ENCODE peak calls at places on chromosome 19, in ten cellular contexts. T, A, W, G, H, N, P, F, I and J are unnamed samples.
A peak's percentile ranks its signal among the peaks of the same experiment; 100 is the strongest.

GRCh38 chr19:16118489-16119033 is 6.9 kb downstream of the RAB8A start:
- DNase-seq in T (no peak), A (no peak), W (no peak), G (no peak), H (peak; percentile 76), N (no peak), P (no peak), F (no peak), I (no peak), J (no peak)

GRCh38 chr19:40335855-40336700 is 12.1 kb downstream of the C19orf47 start:
- DNase-seq in T (no peak), A (no peak), W (no peak), G (no peak), H (no peak), N (no peak), P (no peak), F (no peak), I (no peak), J (no peak)

GRCh38 chr19:58547323-58548312 is 3.8 kb downstream of the TRIM28 start:
- DNase-seq in T (peak; percentile 59), A (no peak), W (no peak), G (no peak), H (no peak), N (no peak), P (no peak), F (no peak), I (no peak), J (no peak)

GRCh38 chr19:7783991-7784421 is 21.0 kb downstream of the CLEC4M start:
- DNase-seq in T (no peak), A (no peak), W (peak; percentile 90), G (peak; percentile 30), H (no peak), N (peak; percentile 42), P (peak; percentile 50), F (peak; percentile 62), I (no peak), J (no peak)

GRCh38 chr19:23101241-23101640 is 15.6 kb upstream of the ZNF730 start:
- DNase-seq in T (no peak), A (no peak), W (peak; percentile 77), G (no peak), H (no peak), N (no peak), P (no peak), F (no peak), I (no peak), J (no peak)

GRCh38 chr19:39847525-39847924 is 1.3 kb upstream of the FBL start:
- DNase-seq in T (no peak), A (no peak), W (no peak), G (no peak), H (no peak), N (no peak), P (no peak), F (no peak), I (no peak), J (no peak)

GRCh38 chr19:18202759-18203407 is 959 bp downstream of the RAB3A start:
- DNase-seq in T (no peak), A (peak; percentile 55), W (no peak), G (no peak), H (peak; percentile 35), N (peak; percentile 49), P (peak; percentile 34), F (peak; percentile 29), I (no peak), J (no peak)

GRCh38 chr19:15702590-15702930 is 25.3 kb upstream of the OR10H2 start:
- DNase-seq in T (peak; percentile 78), A (peak; percentile 94), W (peak; percentile 65), G (peak; percentile 85), H (peak; percentile 89), N (no peak), P (peak; percentile 83), F (peak; percentile 52), I (peak; percentile 86), J (no peak)

GRCh38 chr19:35931874-35932202 is 4.3 kb upstream of the LRFN3 start:
- DNase-seq in T (no peak), A (no peak), W (no peak), G (no peak), H (no peak), N (no peak), P (no peak), F (no peak), I (no peak), J (no peak)
- TF ChIP-seq CTCF in T (no peak), A (no peak), W (no peak), G (no peak), H (no peak), N (no peak), P (no peak), F (no peak), I (no peak), J (no peak)

DNA sequence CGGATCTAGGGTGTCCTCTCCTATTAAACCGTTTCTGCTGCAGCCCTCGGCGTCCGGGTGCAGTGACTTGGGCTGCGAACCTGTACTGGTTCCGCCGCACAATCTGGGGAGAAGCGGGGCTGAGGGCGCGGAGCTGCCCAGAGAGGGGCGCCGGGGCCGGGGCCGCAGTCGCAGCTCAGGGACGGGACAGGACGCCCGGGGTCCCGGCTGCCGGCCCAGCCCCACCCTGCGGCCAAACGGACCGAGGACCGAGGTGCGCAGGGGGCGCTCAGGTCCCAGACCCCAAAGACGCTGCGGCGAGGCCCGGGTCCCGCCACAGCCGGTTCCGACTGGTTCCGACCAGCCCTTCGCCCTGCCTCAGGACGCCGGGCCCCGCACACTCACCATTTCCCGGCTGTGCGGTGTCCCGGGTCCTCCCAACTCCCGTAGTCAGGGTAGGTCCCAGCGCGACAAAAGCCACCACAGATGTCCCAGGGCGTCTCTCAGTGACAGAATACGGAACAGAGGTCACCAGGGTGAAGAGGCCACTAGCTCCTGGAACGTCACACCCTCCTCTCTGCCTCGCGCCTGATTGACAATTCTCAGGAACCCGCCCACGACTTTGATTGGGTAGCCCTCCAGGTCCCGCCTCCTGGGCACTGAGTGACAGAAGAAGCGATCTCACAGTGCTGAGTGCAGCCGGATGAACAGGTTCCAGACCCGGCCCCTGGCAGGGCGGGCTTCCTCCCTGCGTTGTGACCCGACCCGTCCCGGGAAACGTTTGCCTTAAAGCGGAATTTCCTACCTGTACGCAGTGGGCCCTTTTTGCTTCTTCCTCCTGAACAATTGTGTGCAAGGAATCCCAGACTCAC is at the start of gene ZNF44:
- DNase-seq in T (peak; percentile 99), A (peak; percentile 99), W (peak; percentile 93), G (peak; percentile 99), H (peak; percentile 99), N (peak; percentile 98), P (peak; percentile 99), F (peak; percentile 96), I (peak; percentile 98), J (peak; percentile 68)
- TF ChIP-seq CTCF in T (no peak), A (no peak), W (no peak), G (no peak), H (peak; percentile 31), N (no peak), P (no peak), F (no peak), I (no peak), J (no peak)

GRCh38 chr19:1616396-1616795 is 11.1 kb upstream of the UQCR11 start:
- DNase-seq in T (no peak), A (no peak), W (no peak), G (no peak), H (no peak), N (no peak), P (no peak), F (peak; percentile 82), I (no peak), J (no peak)

GRCh38 chr19:1619094-1619439 is 13.8 kb upstream of the UQCR11 start:
- DNase-seq in T (no peak), A (no peak), W (no peak), G (no peak), H (no peak), N (no peak), P (no peak), F (no peak), I (no peak), J (no peak)

GRCh38 chr19:1616875-1617274 is 11.6 kb upstream of the UQCR11 start:
- DNase-seq in T (no peak), A (no peak), W (no peak), G (no peak), H (no peak), N (no peak), P (no peak), F (no peak), I (no peak), J (no peak)

GRCh38 chr19:1619703-1620102 is 14.4 kb upstream of the UQCR11 start:
- DNase-seq in T (no peak), A (no peak), W (no peak), G (no peak), H (no peak), N (no peak), P (no peak), F (no peak), I (no peak), J (no peak)

GRCh38 chr19:1618157-1619093 is 13.2 kb upstream of the UQCR11 start:
- DNase-seq in T (no peak), A (peak; percentile 51), W (peak; percentile 15), G (no peak), H (peak; percentile 60), N (peak; percentile 83), P (no peak), F (peak; percentile 20), I (no peak), J (no peak)
- TF ChIP-seq CTCF in T (no peak), A (peak; percentile 32), W (peak; percentile 63), G (peak; percentile 23), H (peak; percentile 60), N (peak; percentile 65), P (no peak), F (peak; percentile 30), I (peak; percentile 41), J (peak; percentile 45)

GRCh38 chr19:2080336-2080988 is 15.7 kb downstream of the MOB3A start:
- DNase-seq in T (no peak), A (no peak), W (peak; percentile 54), G (no peak), H (no peak), N (no peak), P (no peak), F (no peak), I (no peak), J (no peak)

GRCh38 chr19:2084993-2085720 is 11.0 kb downstream of the MOB3A start:
- DNase-seq in T (peak; percentile 87), A (peak; percentile 73), W (peak; percentile 8), G (peak; percentile 65), H (peak; percentile 88), N (no peak), P (peak; percentile 64), F (peak; percentile 60), I (peak; percentile 87), J (no peak)

GRCh38 chr19:2079865-2080301 is 16.2 kb downstream of the MOB3A start:
- DNase-seq in T (no peak), A (no peak), W (no peak), G (no peak), H (no peak), N (no peak), P (no peak), F (no peak), I (no peak), J (no peak)

GRCh38 chr19:2081873-2082810 is 14.0 kb downstream of the MOB3A start:
- DNase-seq in T (no peak), A (no peak), W (no peak), G (no peak), H (peak; percentile 64), N (no peak), P (no peak), F (no peak), I (no peak), J (no peak)

DNA sequence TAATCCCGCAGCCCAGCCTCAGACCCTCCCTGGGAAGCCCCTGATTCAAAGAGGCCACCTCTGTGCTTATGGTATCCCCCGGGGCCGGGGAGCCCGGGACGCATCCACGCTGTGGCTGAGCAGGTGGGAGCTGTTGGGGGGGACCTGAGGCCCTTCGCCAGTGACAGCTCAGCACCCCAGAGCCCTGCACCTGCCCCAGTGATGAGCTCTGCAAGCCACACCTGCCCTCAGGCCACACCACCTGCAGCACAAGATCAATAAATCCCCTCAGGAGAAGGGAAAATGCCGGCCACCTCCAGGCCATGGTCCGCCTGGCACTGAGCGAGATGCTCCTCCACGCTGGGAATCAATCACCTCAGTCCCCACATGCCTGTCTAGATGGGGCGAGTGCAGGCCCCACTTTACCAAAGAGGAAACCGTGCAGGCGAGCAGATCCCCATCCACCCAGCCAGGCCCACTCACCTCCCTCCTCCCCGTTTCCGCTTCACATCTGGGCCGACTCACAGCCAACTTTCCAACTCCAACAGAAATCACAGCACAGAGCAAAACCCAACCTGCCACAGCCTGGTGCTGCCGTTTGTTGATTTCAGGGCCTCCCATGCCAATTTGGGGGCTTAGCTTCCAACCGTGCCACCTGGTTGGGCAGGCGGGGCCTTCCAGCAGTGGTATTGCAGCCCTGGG is 12.8 kb downstream of the MOB3A start:
- DNase-seq in T (no peak), A (no peak), W (no peak), G (no peak), H (peak; percentile 64), N (no peak), P (no peak), F (no peak), I (no peak), J (no peak)
- TF ChIP-seq CTCF in T (no peak), A (no peak), W (no peak), G (no peak), H (no peak), N (no peak), P (no peak), F (no peak), I (no peak), J (no peak)